ENCODE peak calls at places on chromosome 5, in four cellular contexts. W, U, J and X are unnamed samples.
A peak's percentile ranks its signal among the peaks of the same experiment; 100 is the strongest.

GRCh38 chr5:93280518-93280917 is 300.5 kb downstream of the NR2F1-AS1 start:
- DNase-seq in W (no peak), U (no peak), J (no peak), X (no peak)

GRCh38 chr5:68464424-68464823 is 248.9 kb downstream of the PIK3R1 start:
- DNase-seq in W (peak; percentile 72), U (peak; percentile 33), J (no peak), X (no peak)

GRCh38 chr5:56085205-56085604 is 90.4 kb upstream of the IL6ST start:
- DNase-seq in W (no peak), U (peak; percentile 80), J (no peak), X (no peak)

GRCh38 chr5:111472579-111472978 is 39.8 kb downstream of the STARD4 start:
- DNase-seq in W (no peak), U (no peak), J (no peak), X (no peak)

GRCh38 chr5:149404746-149405549 is 25.9 kb upstream of the IL17B start:
- DNase-seq in W (peak; percentile 59), U (peak; percentile 57), J (peak; percentile 75), X (no peak)

GRCh38 chr5:13921573-13921972 is 22.9 kb downstream of the DNAH5 start:
- DNase-seq in W (no peak), U (no peak), J (no peak), X (no peak)

GRCh38 chr5:125695994-125696679 is 727.1 kb upstream of the GRAMD2B start:
- DNase-seq in W (no peak), U (peak; percentile 43), J (no peak), X (no peak)

GRCh38 chr5:134813827-134814226 is 31.9 kb upstream of the C5orf24 start:
- DNase-seq in W (no peak), U (no peak), J (no peak), X (no peak)

GRCh38 chr5:116861662-116862061 is 287.0 kb upstream of the SEMA6A start:
- DNase-seq in W (no peak), U (no peak), J (no peak), X (no peak)

GRCh38 chr5:127074466-127074865 is 1.2 kb upstream of the C5orf63 start:
- DNase-seq in W (peak; percentile 39), U (no peak), J (no peak), X (no peak)

GRCh38 chr5:151699071-151699901 is 12.6 kb upstream of the SPARC start:
- DNase-seq in W (peak; percentile 94), U (peak; percentile 97), J (no peak), X (no peak)

GRCh38 chr5:174493536-174493935 is 230.8 kb upstream of the MSX2 start:
- DNase-seq in W (no peak), U (no peak), J (no peak), X (no peak)

GRCh38 chr5:112684737-112685136 is 52.9 kb upstream of the APC start:
- DNase-seq in W (no peak), U (peak; percentile 57), J (peak; percentile 82), X (no peak)

GRCh38 chr5:159105318-159106053 is 5.8 kb upstream of the EBF1 start:
- DNase-seq in W (no peak), U (no peak), J (no peak), X (no peak)

GRCh38 chr5:55438931-55439477 is 95.8 kb downstream of the PLPP1 start:
- DNase-seq in W (no peak), U (peak; percentile 61), J (peak; percentile 74), X (no peak)

GRCh38 chr5:5246736-5247135 is 106.6 kb downstream of the ADAMTS16 start:
- DNase-seq in W (no peak), U (no peak), J (peak; percentile 87), X (no peak)